ENCODE peak calls at places on chromosomes 3 and 15, in seven cellular contexts. T is mammary epithelial cell, A is HCT116, N is PC-3, U is GM23338, H is neural progenitor cell, M is keratinocyte. C is an unnamed sample. For H3K79me2, the result is how much of the 10 kb centered on the place peaks cover.

GRCh38 chr15:42921049-42921731 is 612 bp upstream of the TTBK2 start:
- DNase-seq in T (peak), A (no peak), N (no peak), U (peak), H (peak), M (no peak), C (peak)

GRCh38 chr15:29968099-29968892 is 114.5 kb upstream of the GOLGA8J start:
- DNase-seq in T (peak), A (no peak), N (peak), U (peak), H (peak), M (no peak), C (peak)

GRCh38 chr15:88529021-88529630 is 17.4 kb downstream of the DET1 start:
- DNase-seq in T (peak), A (no peak), N (no peak), U (no peak), H (no peak), M (no peak), C (no peak)

GRCh38 chr3:167318996-167319615 is 61.0 kb downstream of the ZBBX start:
- DNase-seq in T (no peak), A (no peak), N (peak), U (no peak), H (no peak), M (no peak), C (no peak)

GRCh38 chr15:75702431-75702830 is 10.2 kb downstream of the CSPG4 start:
- DNase-seq in T (no peak), A (no peak), N (no peak), U (no peak), H (no peak), M (no peak), C (no peak)

GRCh38 chr3:62556121-62556520 is 182.8 kb upstream of the FEZF2 start:
- DNase-seq in T (no peak), A (no peak), N (no peak), U (peak), H (no peak), M (no peak), C (no peak)

GRCh38 chr15:67106764-67107013 is 41.3 kb downstream of the SMAD3 start:
- DNase-seq in T (no peak), A (no peak), N (no peak), U (no peak), H (no peak), M (no peak), C (no peak)

GRCh38 chr15:47402829-47403228 is 314.5 kb upstream of the SEMA6D start:
- DNase-seq in T (peak), A (no peak), N (no peak), U (no peak), H (no peak), M (no peak), C (no peak)

GRCh38 chr15:90648137-90649070 is 68.7 kb upstream of the BLM start:
- DNase-seq in T (peak), A (peak), N (peak), U (peak), H (peak), M (no peak), C (peak)

GRCh38 chr3:71111784-71112440 is 471.6 kb downstream of the FOXP1 start:
- DNase-seq in T (peak), A (peak), N (peak), U (no peak), H (no peak), M (peak), C (no peak)

GRCh38 chr3:98962951-98963350 is 61.5 kb upstream of the DCBLD2 start:
- DNase-seq in T (peak), A (no peak), N (peak), U (no peak), H (no peak), M (no peak), C (no peak)

GRCh38 chr3:194369522-194370279 is at the start of gene LRRC15:
- DNase-seq in T (peak), A (no peak), N (peak), U (peak), H (peak), M (no peak), C (peak)

GRCh38 chr3:22176911-22177310 is 425.9 kb upstream of the ZNF385D start:
- DNase-seq in T (no peak), A (no peak), N (no peak), U (no peak), H (no peak), M (no peak), C (no peak)

GRCh38 chr3:168722091-168722490 is 626.4 kb upstream of the GOLIM4 start:
- DNase-seq in T (no peak), A (no peak), N (peak), U (no peak), H (no peak), M (no peak), C (no peak)

GRCh38 chr3:64329037-64329436 is 103.8 kb upstream of the PRICKLE2 start:
- DNase-seq in T (peak), A (no peak), N (no peak), U (peak), H (no peak), M (no peak), C (no peak)

GRCh38 chr15:69490356-69491050 is 37.9 kb downstream of the RPLP1 start:
- DNase-seq in T (no peak), A (no peak), N (no peak), U (no peak), H (no peak), M (no peak), C (no peak)

GRCh38 chr3:69729350-69729919 is 9.8 kb upstream of the MITF start:
- DNase-seq in T (no peak), A (no peak), N (no peak), U (no peak), H (no peak), M (no peak), C (peak)

GRCh38 chr15:26287381-26287780 is 424.3 kb upstream of the ATP10A start:
- DNase-seq in T (no peak), A (no peak), N (no peak), U (no peak), H (no peak), M (no peak), C (no peak)

GRCh38 chr15:53307952-53308624 is 451.4 kb downstream of the WDR72 start:
- DNase-seq in T (peak), A (no peak), N (peak), U (peak), H (no peak), M (no peak), C (no peak)

GRCh38 chr3:34106379-34106778 is 307.9 kb downstream of the PDCD6IP start:
- DNase-seq in T (no peak), A (no peak), N (no peak), U (no peak), H (no peak), M (no peak), C (no peak)

GRCh38 chr15:33722005-33722672 is 246.2 kb upstream of the CHRM5 start:
- DNase-seq in T (peak), A (no peak), N (peak), U (no peak), H (no peak), M (peak), C (no peak)

GRCh38 chr3:10672422-10672821 is 143.6 kb upstream of the SLC6A11 start:
- DNase-seq in T (no peak), A (no peak), N (no peak), U (no peak), H (no peak), M (no peak), C (no peak)

GRCh38 chr15:63035977-63036376 is 6.6 kb upstream of the TPM1 start:
- DNase-seq in T (no peak), A (no peak), N (no peak), U (peak), H (no peak), M (no peak), C (no peak)

GRCh38 chr3:126468028-126468891 is 7.4 kb downstream of the ZXDC start:
- DNase-seq in T (no peak), A (no peak), N (no peak), U (no peak), H (no peak), M (no peak), C (peak)

GRCh38 chr15:99476413-99477222 is 89.2 kb upstream of the MEF2A start:
- DNase-seq in T (peak), A (no peak), N (peak), U (no peak), H (peak), M (peak), C (peak)

GRCh38 chr3:102177075-102177755 is 257.6 kb upstream of the ZPLD1 start:
- DNase-seq in T (peak), A (no peak), N (no peak), U (no peak), H (no peak), M (no peak), C (no peak)

GRCh38 chr3:82685761-82686160 is 924.3 kb upstream of the GBE1 start:
- DNase-seq in T (no peak), A (no peak), N (peak), U (no peak), H (no peak), M (no peak), C (no peak)

GRCh38 chr3:105473521-105474223 is 107.0 kb downstream of the ALCAM start:
- DNase-seq in T (peak), A (no peak), N (peak), U (no peak), H (peak), M (no peak), C (peak)

GRCh38 chr3:172648736-172649135 is 62.1 kb downstream of the NCEH1 start:
- DNase-seq in T (peak), A (no peak), N (no peak), U (no peak), H (no peak), M (no peak), C (no peak)

GRCh38 chr3:49552087-49552486 is 2.2 kb upstream of the BSN start:
- DNase-seq in T (no peak), A (no peak), N (no peak), U (no peak), H (no peak), M (no peak), C (no peak)

GRCh38 chr15:74156678-74157411 is 16.7 kb upstream of the ISLR start:
- DNase-seq in T (no peak), A (no peak), N (no peak), U (no peak), H (no peak), M (no peak), C (no peak)

GRCh38 chr15:53644681-53645080 is 114.8 kb downstream of the WDR72 start:
- DNase-seq in T (no peak), A (no peak), N (no peak), U (no peak), H (no peak), M (no peak), C (no peak)

GRCh38 chr3:119759962-119760361 is 21.9 kb upstream of the NR1I2 start:
- DNase-seq in T (no peak), A (no peak), N (no peak), U (no peak), H (no peak), M (no peak), C (no peak)

GRCh38 chr3:49358217-49358883 is at the start of gene GPX1:
- DNase-seq in T (peak), A (peak), N (peak), U (peak), H (peak), M (peak), C (peak)

GRCh38 chr3:48130321-48130881 is 57.8 kb downstream of the CDC25A start:
- DNase-seq in T (no peak), A (no peak), N (no peak), U (no peak), H (no peak), M (no peak), C (peak)

GRCh38 chr15:58761010-58761388 is 10.1 kb upstream of the MINDY2 start:
- DNase-seq in T (no peak), A (no peak), N (no peak), U (no peak), H (no peak), M (no peak), C (no peak)

GRCh38 chr15:92003515-92004067 is 150.1 kb downstream of the SLCO3A1 start:
- DNase-seq in T (no peak), A (no peak), N (no peak), U (no peak), H (no peak), M (no peak), C (no peak)
- H3K79me2 ChIP-seq in T (under half), A (under half), N (under half), U (under half), H (under half), M (under half), C (under half)

DNA sequence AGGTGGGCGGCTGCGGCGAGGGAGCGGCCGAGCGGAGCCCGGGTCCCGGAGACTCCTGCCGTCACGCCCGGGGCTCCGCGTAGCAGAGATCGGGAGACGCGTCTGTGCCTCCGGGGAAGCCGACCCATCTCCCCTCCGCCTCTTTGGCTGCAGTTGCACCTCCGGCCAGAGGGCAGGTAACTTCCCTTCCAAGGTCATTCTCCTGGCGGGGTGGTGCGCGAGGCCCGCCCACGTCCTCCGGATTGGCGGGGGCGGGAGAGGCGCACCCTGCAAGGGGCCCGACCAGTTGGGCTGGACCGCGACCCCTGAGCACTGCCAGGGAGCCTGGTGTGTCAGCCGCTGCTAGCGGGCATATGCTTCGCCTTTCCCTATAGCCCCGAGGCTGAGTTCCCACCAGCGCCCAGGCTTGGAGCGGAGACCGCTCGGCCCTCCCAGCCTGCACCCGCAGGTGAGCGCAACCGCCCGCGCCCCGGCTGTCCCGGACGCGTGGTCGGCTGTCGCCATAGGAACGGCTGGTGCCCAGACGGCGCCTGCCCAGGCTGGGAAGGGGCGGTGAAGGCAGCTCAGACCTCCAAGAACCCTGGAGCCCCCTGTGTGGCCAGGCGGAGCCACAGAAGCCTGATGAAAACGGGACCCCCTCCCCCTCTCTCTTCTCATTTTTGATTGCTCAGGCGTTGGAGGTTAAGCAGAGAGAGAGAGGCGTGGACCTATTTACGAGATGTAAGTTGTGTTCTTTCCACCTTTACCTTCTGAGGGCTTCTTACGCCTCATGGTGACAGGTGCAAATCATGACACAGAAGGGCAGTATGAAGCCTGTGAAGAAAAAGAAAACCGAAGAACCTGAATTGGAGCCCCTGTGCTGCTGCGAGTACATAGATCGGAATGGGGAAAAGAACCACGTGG is 453 bp downstream of the ZDHHC23 start:
- DNase-seq in T (peak), A (no peak), N (peak), U (peak), H (peak), M (no peak), C (peak)
- TF ChIP-seq EZH2 in T (no peak), A (no peak), N (no peak), U (no peak), H (no peak), M (no peak), C (no peak)

DNA sequence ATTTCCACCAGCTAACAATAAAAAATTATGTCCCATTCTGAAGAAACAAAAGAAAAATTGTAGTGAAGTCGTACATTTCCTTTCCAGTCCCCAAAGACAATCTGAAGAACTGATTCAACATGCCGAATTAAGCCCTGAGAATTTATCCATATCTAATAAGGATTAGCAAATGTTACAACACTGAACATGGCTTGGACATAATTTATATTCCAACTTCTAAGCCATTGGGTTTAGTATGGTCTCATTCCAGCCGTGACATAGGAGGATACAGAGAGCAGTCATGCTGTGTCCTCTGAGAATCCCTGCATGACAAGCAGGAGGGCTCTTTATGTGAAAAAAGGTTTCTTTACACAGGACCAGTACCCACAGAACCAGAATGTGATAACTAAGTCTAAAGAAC is 231.8 kb upstream of the WNT5A start:
- DNase-seq in T (no peak), A (no peak), N (no peak), U (no peak), H (no peak), M (no peak), C (no peak)
- H3K27ac ChIP-seq in T (no peak), A (no peak), N (no peak), U (no peak), H (no peak), M (no peak), C (no peak)

GRCh38 chr3:15272431-15273196 is 59.8 kb downstream of the SH3BP5 start:
- DNase-seq in T (no peak), A (no peak), N (no peak), U (peak), H (no peak), M (no peak), C (no peak)
- H3K79me2 ChIP-seq in T (under half), A (under half), N (under half), U (under half), H (under half), M (under half), C (under half)

GRCh38 chr3:154428369-154429206 is 1.4 kb downstream of the GPR149 start:
- DNase-seq in T (no peak), A (no peak), N (no peak), U (peak), H (peak), M (no peak), C (peak)
- TF ChIP-seq EZH2 in T (peak), A (no peak), N (no peak), U (no peak), H (no peak), M (peak), C (peak)

GRCh38 chr3:106836906-106837305 is 540.3 kb upstream of the CCDC54 start:
- DNase-seq in T (no peak), A (no peak), N (no peak), U (peak), H (no peak), M (no peak), C (no peak)
- H3K27ac ChIP-seq in T (no peak), A (no peak), N (no peak), U (no peak), H (no peak), M (no peak), C (no peak)

C was measured in hepatocyte.